ENCODE peak calls at places on chromosomes 13 and 19, in seven cellular contexts. Q is G401; I is progenitor cell of endocrine pancreas; N is Peyer's patch; J is keratinocyte; P is AG04449; F is naive thymus-derived CD4-positive, alpha-beta T cell. D is an unnamed sample.

GRCh38 chr13:110696776-110697175 is 9.1 kb downstream of the CARS2 start:
- DNase-seq in Q (no peak), I (no peak), N (no peak), J (no peak), P (no peak), F (no peak), D (no peak)

GRCh38 chr13:32726374-32727037 is 140.3 kb downstream of the PDS5B start:
- DNase-seq in Q (no peak), I (no peak), N (no peak), J (no peak), P (no peak), F (no peak), D (no peak)

GRCh38 chr13:61812286-61812685 is 396.6 kb upstream of the PCDH20 start:
- DNase-seq in Q (no peak), I (no peak), N (no peak), J (no peak), P (no peak), F (no peak), D (no peak)

GRCh38 chr19:16582486-16583261 is 10.5 kb upstream of the SLC35E1 start:
- DNase-seq in Q (no peak), I (no peak), N (no peak), J (no peak), P (no peak), F (no peak), D (no peak)

GRCh38 chr13:106101201-106101600 is 434.3 kb downstream of the EFNB2 start:
- DNase-seq in Q (no peak), I (no peak), N (no peak), J (no peak), P (no peak), F (no peak), D (no peak)

GRCh38 chr13:98480915-98481510 is 95.9 kb downstream of the STK24 start:
- DNase-seq in Q (no peak), I (no peak), N (no peak), J (no peak), P (no peak), F (no peak), D (no peak)

GRCh38 chr19:3075605-3076431 is 13.5 kb upstream of the TLE5 start:
- DNase-seq in Q (peak; percentile 74), I (peak; percentile 73), N (peak; percentile 62), J (no peak), P (no peak), F (peak; percentile 71), D (no peak)

GRCh38 chr19:12786149-12786870 is 5.0 kb upstream of the JUNB start:
- DNase-seq in Q (no peak), I (no peak), N (peak; percentile 74), J (no peak), P (no peak), F (no peak), D (no peak)

GRCh38 chr13:74867460-74867859 is 614.5 kb downstream of the TBC1D4 start:
- DNase-seq in Q (no peak), I (no peak), N (no peak), J (no peak), P (no peak), F (no peak), D (no peak)

GRCh38 chr13:106513025-106513424 is 22.4 kb downstream of the EFNB2 start:
- DNase-seq in Q (no peak), I (no peak), N (no peak), J (no peak), P (no peak), F (no peak), D (no peak)

GRCh38 chr19:38529610-38530009 is 88.1 kb downstream of the MAP4K1 start:
- DNase-seq in Q (no peak), I (no peak), N (no peak), J (no peak), P (no peak), F (no peak), D (no peak)

GRCh38 chr13:80235559-80236296 is 105.2 kb downstream of the SPRY2 start:
- DNase-seq in Q (peak; percentile 80), I (no peak), N (no peak), J (no peak), P (no peak), F (no peak), D (no peak)

GRCh38 chr19:5889288-5889971 is 14.2 kb downstream of the NDUFA11 start:
- DNase-seq in Q (no peak), I (no peak), N (no peak), J (no peak), P (no peak), F (no peak), D (no peak)

GRCh38 chr19:10173527-10173926 is 21.2 kb downstream of the DNMT1 start:
- DNase-seq in Q (no peak), I (no peak), N (no peak), J (no peak), P (no peak), F (no peak), D (no peak)

GRCh38 chr19:4969292-4969771 is 419 bp downstream of the KDM4B start:
- DNase-seq in Q (no peak), I (no peak), N (no peak), J (no peak), P (no peak), F (no peak), D (no peak)

GRCh38 chr13:99332456-99332855 is 25.3 kb upstream of the GPR183 start:
- DNase-seq in Q (no peak), I (no peak), N (no peak), J (no peak), P (no peak), F (no peak), D (no peak)

GRCh38 chr13:74084375-74084902 is 49.8 kb downstream of the KLF12 start:
- DNase-seq in Q (no peak), I (no peak), N (no peak), J (no peak), P (no peak), F (no peak), D (no peak)

GRCh38 chr19:52778811-52779210 is 7.8 kb downstream of the ZNF600 start:
- DNase-seq in Q (no peak), I (no peak), N (no peak), J (no peak), P (no peak), F (no peak), D (no peak)